ENCODE peak calls at places on chromosomes 11 and 22, in ten cellular contexts. W is fibroblast of pulmonary artery; Y is GM12865; R is GM03348; Q is CD4-positive, alpha-beta T cell; J is esophagus muscularis mucosa; K is WTC11; P is left ventricle myocardium superior; G is activated T-helper 1 cell treated with anti-CD3 and anti-CD28 coated beads, Interleukin-12 subunit alpha, Interleukin-12 subunit beta, Interleukin-2, Interleukin-4 antibody, amounts not matched to agents 30 ng/mL and 10 ng/mL and 1 ng/mL, durations not matched to agents 14 hours and 24 hours and 36 hours; N is GM12864. I is an unnamed sample.

GRCh38 chr11:86288776-86289507 is 13.1 kb upstream of the HIKESHI start:
- DNase-seq in Y (peak; percentile 58), R (peak; percentile 10), G (no peak), Q (no peak), N (no peak), W (peak; percentile 17), K (no peak), P (no peak), J (no peak), I (no peak)

GRCh38 chr11:130781906-130782305 is 134.4 kb downstream of the SNX19 start:
- DNase-seq in N (no peak), Q (no peak), P (no peak), K (no peak), G (no peak), W (peak; percentile 44), Y (no peak), J (no peak), R (peak; percentile 46), I (peak; percentile 27)

GRCh38 chr22:31282748-31283468 is 9.4 kb downstream of the PIK3IP1 start:
- DNase-seq in G (no peak), N (no peak), P (no peak), Y (no peak), Q (no peak), W (no peak), J (no peak), K (no peak), R (no peak), I (no peak)

GRCh38 chr22:41682033-41682807 is 6.4 kb downstream of the SNU13 start:
- DNase-seq in P (peak; percentile 91), K (peak; percentile 85), W (peak; percentile 93), J (peak; percentile 93), Y (peak; percentile 88), G (peak; percentile 79), N (no peak), R (peak; percentile 91), Q (peak; percentile 81), I (peak; percentile 31)

GRCh38 chr11:17924713-17925112 is 88.1 kb downstream of the SERGEF start:
- DNase-seq in K (no peak), G (no peak), N (no peak), Q (no peak), Y (no peak), W (no peak), R (no peak), P (no peak), J (peak; percentile 50), I (no peak)

GRCh38 chr22:41608386-41608785 is 12.5 kb downstream of the DESI1 start:
- DNase-seq in W (no peak), K (no peak), Y (no peak), J (no peak), G (no peak), N (no peak), P (peak; percentile 49), Q (no peak), R (no peak), I (no peak)

GRCh38 chr11:130609121-130610035 is 160.9 kb downstream of the ADAMTS15 start:
- DNase-seq in Q (no peak), Y (peak; percentile 18), K (peak; percentile 32), W (peak; percentile 79), N (no peak), J (peak; percentile 96), P (peak; percentile 88), G (no peak), R (peak; percentile 72), I (no peak)

GRCh38 chr11:19524171-19524671 is 188.4 kb upstream of the NAV2 start:
- DNase-seq in G (no peak), J (no peak), Q (no peak), R (no peak), K (no peak), Y (no peak), N (no peak), P (no peak), W (peak; percentile 20), I (no peak)

GRCh38 chr11:209275-210121 is 2.0 kb downstream of the RIC8A start:
- DNase-seq in R (peak; percentile 39), Q (no peak), W (no peak), G (no peak), J (no peak), P (no peak), K (no peak), Y (peak; percentile 27), N (no peak), I (no peak)

GRCh38 chr11:45163956-45164575 is 17.6 kb downstream of the PRDM11 start:
- DNase-seq in J (no peak), N (no peak), Y (no peak), G (no peak), K (no peak), W (no peak), Q (no peak), R (no peak), P (peak; percentile 49), I (no peak)

GRCh38 chr22:37182949-37183245 is 5.2 kb downstream of the C1QTNF6 start:
- DNase-seq in N (no peak), J (no peak), P (peak; percentile 8), K (no peak), G (no peak), R (no peak), Y (no peak), Q (no peak), W (no peak), I (no peak)

GRCh38 chr11:61163714-61164609 is 2.7 kb upstream of the VPS37C start:
- DNase-seq in J (no peak), R (no peak), Y (peak; percentile 21), P (no peak), Q (no peak), W (no peak), G (no peak), N (no peak), K (no peak), I (no peak)

GRCh38 chr11:12871788-12872321 is 137.3 kb upstream of the RASSF10 start:
- DNase-seq in W (no peak), K (no peak), N (no peak), R (no peak), P (no peak), Y (no peak), G (no peak), Q (no peak), J (no peak), I (no peak)

GRCh38 chr11:120098503-120099054 is 39.3 kb downstream of the TRIM29 start:
- DNase-seq in N (no peak), Q (no peak), P (no peak), W (no peak), R (no peak), Y (no peak), J (no peak), G (no peak), K (no peak), I (no peak)

GRCh38 chr11:20360650-20361049 is 2.9 kb upstream of the HTATIP2 start:
- DNase-seq in N (no peak), K (no peak), R (no peak), P (no peak), Y (peak; percentile 44), J (no peak), W (peak; percentile 43), G (peak; percentile 23), Q (peak; percentile 3), I (no peak)

GRCh38 chr22:49662681-49663080 is 165.0 kb downstream of the BRD1 start:
- DNase-seq in J (no peak), Y (no peak), W (no peak), Q (no peak), N (no peak), G (no peak), P (peak; percentile 5), R (no peak), K (no peak), I (no peak)